ENCODE peak calls at places on chromosomes 1 and 21, in seven cellular contexts. One of them, this sample, is unnamed.

GRCh38 chr1:92446990-92447681 is 39.6 kb downstream of the GFI1 start:
- DNase-seq in choroid plexus epithelial cell: peak
- DNase-seq in non-pigmented ciliary epithelial cell: no peak
- DNase-seq in AG08395: no peak
- DNase-seq in nucleus accumbens: no peak
- DNase-seq in GM23338: peak
- DNase-seq in H9: peak
- DNase-seq in this sample: peak

GRCh38 chr1:230537456-230537855 is 104.8 kb upstream of the COG2 start:
- DNase-seq in choroid plexus epithelial cell: no peak
- DNase-seq in non-pigmented ciliary epithelial cell: no peak
- DNase-seq in AG08395: no peak
- DNase-seq in nucleus accumbens: no peak
- DNase-seq in GM23338: peak
- DNase-seq in H9: peak
- DNase-seq in this sample: peak

GRCh38 chr1:107139833-107140702 is 771 bp upstream of the NTNG1 start:
- DNase-seq in choroid plexus epithelial cell: peak
- DNase-seq in non-pigmented ciliary epithelial cell: no peak
- DNase-seq in AG08395: peak
- DNase-seq in nucleus accumbens: no peak
- DNase-seq in GM23338: peak
- DNase-seq in H9: peak
- DNase-seq in this sample: peak

GRCh38 chr1:60090662-60091061 is 17.1 kb upstream of the C1orf87 start:
- DNase-seq in choroid plexus epithelial cell: no peak
- DNase-seq in non-pigmented ciliary epithelial cell: no peak
- DNase-seq in AG08395: no peak
- DNase-seq in nucleus accumbens: no peak
- DNase-seq in GM23338: no peak
- DNase-seq in H9: no peak
- DNase-seq in this sample: no peak

GRCh38 chr1:229238674-229239415 is 32.1 kb upstream of the RAB4A start:
- DNase-seq in choroid plexus epithelial cell: no peak
- DNase-seq in non-pigmented ciliary epithelial cell: no peak
- DNase-seq in AG08395: peak
- DNase-seq in nucleus accumbens: peak
- DNase-seq in GM23338: peak
- DNase-seq in H9: no peak
- DNase-seq in this sample: no peak

GRCh38 chr1:112267929-112268328 is 128.1 kb upstream of the CTTNBP2NL start:
- DNase-seq in choroid plexus epithelial cell: no peak
- DNase-seq in non-pigmented ciliary epithelial cell: no peak
- DNase-seq in AG08395: no peak
- DNase-seq in nucleus accumbens: no peak
- DNase-seq in GM23338: no peak
- DNase-seq in H9: no peak
- DNase-seq in this sample: no peak

GRCh38 chr21:27422435-27422834 is 455.5 kb upstream of the ADAMTS5 start:
- DNase-seq in choroid plexus epithelial cell: peak
- DNase-seq in non-pigmented ciliary epithelial cell: no peak
- DNase-seq in AG08395: no peak
- DNase-seq in nucleus accumbens: no peak
- DNase-seq in GM23338: no peak
- DNase-seq in H9: no peak
- DNase-seq in this sample: no peak

GRCh38 chr21:43758132-43758619 is 17.9 kb downstream of the CSTB start:
- DNase-seq in choroid plexus epithelial cell: peak
- DNase-seq in non-pigmented ciliary epithelial cell: no peak
- DNase-seq in AG08395: peak
- DNase-seq in nucleus accumbens: no peak
- DNase-seq in GM23338: no peak
- DNase-seq in H9: no peak
- DNase-seq in this sample: no peak

GRCh38 chr1:58943776-58944175 is 159.9 kb upstream of the JUN start:
- DNase-seq in choroid plexus epithelial cell: no peak
- DNase-seq in non-pigmented ciliary epithelial cell: no peak
- DNase-seq in AG08395: no peak
- DNase-seq in nucleus accumbens: no peak
- DNase-seq in GM23338: no peak
- DNase-seq in H9: no peak
- DNase-seq in this sample: no peak

GRCh38 chr1:195005338-195005737 is 1602.9 kb downstream of the KCNT2 start:
- DNase-seq in choroid plexus epithelial cell: no peak
- DNase-seq in non-pigmented ciliary epithelial cell: no peak
- DNase-seq in AG08395: no peak
- DNase-seq in nucleus accumbens: no peak
- DNase-seq in GM23338: no peak
- DNase-seq in H9: no peak
- DNase-seq in this sample: no peak

GRCh38 chr21:41706678-41707077 is 60.2 kb downstream of the RIPK4 start:
- DNase-seq in choroid plexus epithelial cell: peak
- DNase-seq in non-pigmented ciliary epithelial cell: no peak
- DNase-seq in AG08395: no peak
- DNase-seq in nucleus accumbens: no peak
- DNase-seq in GM23338: no peak
- DNase-seq in H9: no peak
- DNase-seq in this sample: no peak

GRCh38 chr21:43814215-43815106 is 25.1 kb downstream of the RRP1 start:
- DNase-seq in choroid plexus epithelial cell: no peak
- DNase-seq in non-pigmented ciliary epithelial cell: no peak
- DNase-seq in AG08395: peak
- DNase-seq in nucleus accumbens: no peak
- DNase-seq in GM23338: peak
- DNase-seq in H9: peak
- DNase-seq in this sample: no peak